ENCODE peak calls at places on chromosomes 12 and 14, in six cellular contexts. One of them, this sample, is unnamed. For H3K4me1, the result is how much of the 10 kb centered on the place peaks cover.

GRCh38 chr12:96177013-96177412 is 17.2 kb upstream of the ELK3 start:
- DNase-seq in A549: no peak
- DNase-seq in tibial nerve: no peak
- DNase-seq in aorta: no peak
- DNase-seq in HepG2: no peak
- DNase-seq in endodermal cell: no peak
- DNase-seq in this sample: no peak

GRCh38 chr12:110744697-110745264 is 2.1 kb upstream of the PPP1CC start:
- DNase-seq in A549: no peak
- DNase-seq in tibial nerve: no peak
- DNase-seq in aorta: peak
- DNase-seq in HepG2: peak
- DNase-seq in endodermal cell: peak
- DNase-seq in this sample: peak

GRCh38 chr12:80038062-80038560 is 61.2 kb upstream of the OTOGL start:
- DNase-seq in A549: no peak
- DNase-seq in tibial nerve: no peak
- DNase-seq in aorta: no peak
- DNase-seq in HepG2: no peak
- DNase-seq in endodermal cell: no peak
- DNase-seq in this sample: no peak

GRCh38 chr12:34390846-34391700 is 368.8 kb downstream of the ALG10 start:
- DNase-seq in A549: no peak
- DNase-seq in tibial nerve: no peak
- DNase-seq in aorta: peak
- DNase-seq in HepG2: no peak
- DNase-seq in endodermal cell: peak
- DNase-seq in this sample: no peak

GRCh38 chr12:51591020-51591901 is at the start of gene SCN8A:
- DNase-seq in A549: peak
- DNase-seq in tibial nerve: no peak
- DNase-seq in aorta: no peak
- DNase-seq in HepG2: no peak
- DNase-seq in endodermal cell: peak
- DNase-seq in this sample: peak

GRCh38 chr12:54082402-54082892 is 28.8 kb downstream of the HOXC4 start:
- DNase-seq in A549: no peak
- DNase-seq in tibial nerve: no peak
- DNase-seq in aorta: no peak
- DNase-seq in HepG2: no peak
- DNase-seq in endodermal cell: peak
- DNase-seq in this sample: no peak

GRCh38 chr12:19641235-19642080 is 202.2 kb downstream of the AEBP2 start:
- DNase-seq in A549: no peak
- DNase-seq in tibial nerve: no peak
- DNase-seq in aorta: no peak
- DNase-seq in HepG2: no peak
- DNase-seq in endodermal cell: no peak
- DNase-seq in this sample: no peak

GRCh38 chr14:70947739-70948138 is 40.5 kb downstream of the PCNX1 start:
- DNase-seq in A549: no peak
- DNase-seq in tibial nerve: no peak
- DNase-seq in aorta: no peak
- DNase-seq in HepG2: no peak
- DNase-seq in endodermal cell: peak
- DNase-seq in this sample: no peak

GRCh38 chr12:96434107-96434506 is 33.9 kb upstream of the CDK17 start:
- DNase-seq in A549: no peak
- DNase-seq in tibial nerve: no peak
- DNase-seq in aorta: no peak
- DNase-seq in HepG2: no peak
- DNase-seq in endodermal cell: no peak
- DNase-seq in this sample: peak

GRCh38 chr12:60201891-60202290 is 606.1 kb downstream of the SLC16A7 start:
- DNase-seq in A549: no peak
- DNase-seq in tibial nerve: no peak
- DNase-seq in aorta: no peak
- DNase-seq in HepG2: no peak
- DNase-seq in endodermal cell: no peak
- DNase-seq in this sample: no peak

GRCh38 chr12:95663525-95663924 is 112.2 kb upstream of the USP44 start:
- DNase-seq in A549: no peak
- DNase-seq in tibial nerve: no peak
- DNase-seq in aorta: no peak
- DNase-seq in HepG2: peak
- DNase-seq in endodermal cell: no peak
- DNase-seq in this sample: no peak

GRCh38 chr14:36660736-36661505 is 739 bp upstream of the PAX9 start:
- DNase-seq in A549: no peak
- DNase-seq in tibial nerve: no peak
- DNase-seq in aorta: peak
- DNase-seq in HepG2: no peak
- DNase-seq in endodermal cell: no peak
- DNase-seq in this sample: no peak

GRCh38 chr12:57141249-57141648 is 6.2 kb downstream of the LRP1-AS start:
- DNase-seq in A549: no peak
- DNase-seq in tibial nerve: no peak
- DNase-seq in aorta: no peak
- DNase-seq in HepG2: no peak
- DNase-seq in endodermal cell: no peak
- DNase-seq in this sample: no peak

GRCh38 chr12:5210918-5211290 is 167.2 kb downstream of the KCNA5 start:
- DNase-seq in A549: no peak
- DNase-seq in tibial nerve: no peak
- DNase-seq in aorta: no peak
- DNase-seq in HepG2: no peak
- DNase-seq in endodermal cell: no peak
- DNase-seq in this sample: no peak

GRCh38 chr14:100028990-100029677 is 36.1 kb upstream of the EVL start:
- DNase-seq in A549: peak
- DNase-seq in tibial nerve: no peak
- DNase-seq in aorta: no peak
- DNase-seq in HepG2: no peak
- DNase-seq in endodermal cell: no peak
- DNase-seq in this sample: no peak

GRCh38 chr12:33589609-33590114 is 150.0 kb upstream of the SYT10 start:
- DNase-seq in A549: no peak
- DNase-seq in tibial nerve: no peak
- DNase-seq in aorta: no peak
- DNase-seq in HepG2: no peak
- DNase-seq in endodermal cell: peak
- DNase-seq in this sample: no peak

GRCh38 chr14:26820101-26820500 is 222.3 kb upstream of the NOVA1 start:
- DNase-seq in A549: no peak
- DNase-seq in tibial nerve: no peak
- DNase-seq in aorta: no peak
- DNase-seq in HepG2: no peak
- DNase-seq in endodermal cell: no peak
- DNase-seq in this sample: no peak

GRCh38 chr14:70186826-70187483 is 1.8 kb downstream of the SLC8A3 start:
- DNase-seq in A549: no peak
- DNase-seq in tibial nerve: no peak
- DNase-seq in aorta: no peak
- DNase-seq in HepG2: no peak
- DNase-seq in endodermal cell: peak
- DNase-seq in this sample: peak

GRCh38 chr12:71478277-71478676 is 38.7 kb downstream of the LGR5 start:
- DNase-seq in A549: no peak
- DNase-seq in tibial nerve: no peak
- DNase-seq in aorta: no peak
- DNase-seq in HepG2: no peak
- DNase-seq in endodermal cell: no peak
- DNase-seq in this sample: no peak

GRCh38 chr12:45987339-45987726 is 3.0 kb downstream of the SCAF11 start:
- DNase-seq in A549: no peak
- DNase-seq in tibial nerve: no peak
- DNase-seq in aorta: no peak
- DNase-seq in HepG2: no peak
- DNase-seq in endodermal cell: no peak
- DNase-seq in this sample: no peak

GRCh38 chr12:93514853-93515252 is 47.5 kb downstream of the MRPL42 start:
- DNase-seq in A549: no peak
- DNase-seq in tibial nerve: no peak
- DNase-seq in aorta: no peak
- DNase-seq in HepG2: no peak
- DNase-seq in endodermal cell: no peak
- DNase-seq in this sample: peak

GRCh38 chr12:92342574-92342973 is 196.9 kb upstream of the BTG1 start:
- DNase-seq in A549: no peak
- DNase-seq in tibial nerve: no peak
- DNase-seq in aorta: no peak
- DNase-seq in HepG2: no peak
- DNase-seq in endodermal cell: no peak
- DNase-seq in this sample: no peak

GRCh38 chr12:124456133-124456651 is 111.2 kb downstream of the NCOR2 start:
- DNase-seq in A549: no peak
- DNase-seq in tibial nerve: no peak
- DNase-seq in aorta: peak
- DNase-seq in HepG2: no peak
- DNase-seq in endodermal cell: no peak
- DNase-seq in this sample: no peak

GRCh38 chr12:124456652-124457152 is 110.7 kb downstream of the NCOR2 start:
- DNase-seq in A549: no peak
- DNase-seq in tibial nerve: no peak
- DNase-seq in aorta: peak
- DNase-seq in HepG2: no peak
- DNase-seq in endodermal cell: no peak
- DNase-seq in this sample: no peak

GRCh38 chr12:124454735-124455134 is 112.7 kb downstream of the NCOR2 start:
- DNase-seq in A549: no peak
- DNase-seq in tibial nerve: no peak
- DNase-seq in aorta: peak
- DNase-seq in HepG2: no peak
- DNase-seq in endodermal cell: no peak
- DNase-seq in this sample: no peak

GRCh38 chr12:124454352-124454725 is 113.1 kb downstream of the NCOR2 start:
- DNase-seq in A549: no peak
- DNase-seq in tibial nerve: no peak
- DNase-seq in aorta: no peak
- DNase-seq in HepG2: no peak
- DNase-seq in endodermal cell: no peak
- DNase-seq in this sample: no peak

DNA sequence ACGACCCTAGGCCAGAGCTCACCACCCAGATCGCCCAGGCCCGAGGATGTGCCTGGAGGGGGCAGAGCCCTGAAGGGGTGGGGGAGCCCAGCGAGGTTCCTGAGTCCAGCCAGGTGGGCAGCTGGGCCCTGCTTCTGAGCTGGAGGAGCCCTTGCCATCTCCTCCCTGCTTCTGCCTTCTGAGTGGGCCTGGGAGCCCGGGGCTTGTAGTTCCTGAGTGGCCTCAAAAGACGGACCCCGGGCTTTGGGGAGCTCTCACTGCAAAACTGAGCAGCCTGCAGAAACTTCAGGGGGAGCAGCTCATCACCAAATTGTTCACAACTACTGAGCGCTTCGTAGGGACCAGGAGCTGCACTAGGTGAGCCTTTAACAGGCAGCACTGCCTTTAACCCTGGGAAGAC is 112.1 kb downstream of the NCOR2 start:
- DNase-seq in A549: no peak
- DNase-seq in tibial nerve: no peak
- DNase-seq in aorta: peak
- DNase-seq in HepG2: no peak
- DNase-seq in endodermal cell: no peak
- DNase-seq in this sample: no peak
- H3K27ac ChIP-seq in A549: no peak
- H3K27ac ChIP-seq in tibial nerve: peak
- H3K27ac ChIP-seq in aorta: no peak
- H3K27ac ChIP-seq in HepG2: no peak
- H3K27ac ChIP-seq in endodermal cell: no peak
- H3K27ac ChIP-seq in this sample: peak

GRCh38 chr12:48118491-48118890 is 673 bp upstream of the PFKM start:
- DNase-seq in A549: no peak
- DNase-seq in tibial nerve: no peak
- DNase-seq in aorta: no peak
- DNase-seq in HepG2: no peak
- DNase-seq in endodermal cell: peak
- DNase-seq in this sample: no peak
- H3K4me3 ChIP-seq in A549: peak
- H3K4me3 ChIP-seq in tibial nerve: peak
- H3K4me3 ChIP-seq in aorta: no peak
- H3K4me3 ChIP-seq in HepG2: no peak
- H3K4me3 ChIP-seq in endodermal cell: peak
- H3K4me3 ChIP-seq in this sample: peak

GRCh38 chr14:90644882-90645281 is 171.3 kb downstream of the TTC7B start:
- DNase-seq in A549: no peak
- DNase-seq in tibial nerve: peak
- DNase-seq in aorta: no peak
- DNase-seq in HepG2: peak
- DNase-seq in endodermal cell: no peak
- DNase-seq in this sample: no peak
- H3K4me1 ChIP-seq in A549: under half
- H3K4me1 ChIP-seq in tibial nerve: under half
- H3K4me1 ChIP-seq in aorta: under half
- H3K4me1 ChIP-seq in HepG2: under half
- H3K4me1 ChIP-seq in endodermal cell: under half
- H3K4me1 ChIP-seq in this sample: under half

DNA sequence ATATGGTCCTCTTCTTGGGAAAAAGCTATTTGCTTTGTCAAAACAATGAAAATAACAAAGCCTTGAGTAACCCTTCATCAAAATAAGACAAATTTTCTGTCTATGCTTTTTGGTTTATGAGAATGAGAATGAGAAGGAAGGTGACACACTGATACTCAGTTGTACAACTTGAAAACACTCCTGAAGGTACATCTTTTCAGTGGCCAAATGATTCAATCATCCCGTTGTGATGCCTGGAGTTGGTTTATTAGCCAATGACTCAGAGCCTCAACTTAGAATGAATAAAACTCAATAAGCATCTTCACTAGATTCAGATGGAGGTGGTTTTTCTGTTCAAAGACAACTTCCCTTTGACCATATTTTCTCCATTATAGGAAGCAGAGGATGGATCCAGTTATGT is 7.8 kb upstream of the CALM1 start:
- DNase-seq in A549: no peak
- DNase-seq in tibial nerve: no peak
- DNase-seq in aorta: no peak
- DNase-seq in HepG2: no peak
- DNase-seq in endodermal cell: no peak
- DNase-seq in this sample: no peak
- H3K27ac ChIP-seq in A549: peak
- H3K27ac ChIP-seq in tibial nerve: no peak
- H3K27ac ChIP-seq in aorta: no peak
- H3K27ac ChIP-seq in HepG2: no peak
- H3K27ac ChIP-seq in endodermal cell: no peak
- H3K27ac ChIP-seq in this sample: no peak

GRCh38 chr12:100159391-100160104 is 16.9 kb upstream of the BLTP3B start:
- DNase-seq in A549: no peak
- DNase-seq in tibial nerve: no peak
- DNase-seq in aorta: no peak
- DNase-seq in HepG2: no peak
- DNase-seq in endodermal cell: no peak
- DNase-seq in this sample: no peak
- H3K4me3 ChIP-seq in A549: no peak
- H3K4me3 ChIP-seq in tibial nerve: no peak
- H3K4me3 ChIP-seq in aorta: no peak
- H3K4me3 ChIP-seq in HepG2: no peak
- H3K4me3 ChIP-seq in endodermal cell: peak
- H3K4me3 ChIP-seq in this sample: no peak